ENCODE peak calls at places on chromosome 2, in ten cellular contexts. One of them, this sample, is unnamed.
A peak's percentile ranks its signal among the peaks of the same experiment; 100 is the strongest.

GRCh38 chr2:197255550-197255949 is 55.0 kb downstream of the ANKRD44 start:
- DNase-seq in astrocyte: peak; percentile 43
- DNase-seq in neural crest cell: peak; percentile 26
- DNase-seq in esophagus muscularis mucosa: peak; percentile 92
- DNase-seq in A549: no peak
- DNase-seq in psoas muscle: peak; percentile 74
- DNase-seq in glutamatergic neuron: peak; percentile 63
- DNase-seq in AG09309: no peak
- DNase-seq in cardiac fibroblast: peak; percentile 47
- DNase-seq in epithelial cell of proximal tubule: no peak
- DNase-seq in this sample: peak; percentile 40

GRCh38 chr2:120765911-120766757 is 30.5 kb downstream of the GLI2 start:
- DNase-seq in astrocyte: peak; percentile 94
- DNase-seq in neural crest cell: no peak
- DNase-seq in esophagus muscularis mucosa: peak; percentile 94
- DNase-seq in A549: peak; percentile 58
- DNase-seq in psoas muscle: peak; percentile 92
- DNase-seq in glutamatergic neuron: peak; percentile 31
- DNase-seq in AG09309: no peak
- DNase-seq in cardiac fibroblast: peak; percentile 97
- DNase-seq in epithelial cell of proximal tubule: no peak
- DNase-seq in this sample: peak; percentile 59

GRCh38 chr2:230866704-230867561 is 2.2 kb downstream of the ITM2C start:
- DNase-seq in astrocyte: no peak
- DNase-seq in neural crest cell: no peak
- DNase-seq in esophagus muscularis mucosa: no peak
- DNase-seq in A549: no peak
- DNase-seq in psoas muscle: peak; percentile 64
- DNase-seq in glutamatergic neuron: no peak
- DNase-seq in AG09309: no peak
- DNase-seq in cardiac fibroblast: peak; percentile 19
- DNase-seq in epithelial cell of proximal tubule: no peak
- DNase-seq in this sample: no peak

GRCh38 chr2:238761802-238762373 is 86.0 kb upstream of the TWIST2 start:
- DNase-seq in astrocyte: peak; percentile 20
- DNase-seq in neural crest cell: no peak
- DNase-seq in esophagus muscularis mucosa: peak; percentile 37
- DNase-seq in A549: no peak
- DNase-seq in psoas muscle: no peak
- DNase-seq in glutamatergic neuron: no peak
- DNase-seq in AG09309: no peak
- DNase-seq in cardiac fibroblast: peak; percentile 27
- DNase-seq in epithelial cell of proximal tubule: no peak
- DNase-seq in this sample: peak; percentile 62

GRCh38 chr2:221836091-221836490 is 264.0 kb upstream of the EPHA4 start:
- DNase-seq in astrocyte: peak; percentile 18
- DNase-seq in neural crest cell: no peak
- DNase-seq in esophagus muscularis mucosa: no peak
- DNase-seq in A549: no peak
- DNase-seq in psoas muscle: no peak
- DNase-seq in glutamatergic neuron: no peak
- DNase-seq in AG09309: no peak
- DNase-seq in cardiac fibroblast: no peak
- DNase-seq in epithelial cell of proximal tubule: no peak
- DNase-seq in this sample: no peak

GRCh38 chr2:26175191-26175715 is 2.4 kb downstream of the GAREM2 start:
- DNase-seq in astrocyte: no peak
- DNase-seq in neural crest cell: no peak
- DNase-seq in esophagus muscularis mucosa: no peak
- DNase-seq in A549: no peak
- DNase-seq in psoas muscle: no peak
- DNase-seq in glutamatergic neuron: peak; percentile 26
- DNase-seq in AG09309: no peak
- DNase-seq in cardiac fibroblast: no peak
- DNase-seq in epithelial cell of proximal tubule: no peak
- DNase-seq in this sample: no peak

GRCh38 chr2:138373993-138374408 is 127.6 kb upstream of the SPOPL start:
- DNase-seq in astrocyte: peak; percentile 29
- DNase-seq in neural crest cell: no peak
- DNase-seq in esophagus muscularis mucosa: no peak
- DNase-seq in A549: peak; percentile 49
- DNase-seq in psoas muscle: no peak
- DNase-seq in glutamatergic neuron: no peak
- DNase-seq in AG09309: peak; percentile 16
- DNase-seq in cardiac fibroblast: peak; percentile 73
- DNase-seq in epithelial cell of proximal tubule: no peak
- DNase-seq in this sample: peak; percentile 13

GRCh38 chr2:217650716-217651360 is 352.0 kb downstream of the TNS1 start:
- DNase-seq in astrocyte: peak; percentile 22
- DNase-seq in neural crest cell: peak; percentile 44
- DNase-seq in esophagus muscularis mucosa: no peak
- DNase-seq in A549: peak; percentile 76
- DNase-seq in psoas muscle: no peak
- DNase-seq in glutamatergic neuron: no peak
- DNase-seq in AG09309: peak; percentile 48
- DNase-seq in cardiac fibroblast: peak; percentile 78
- DNase-seq in epithelial cell of proximal tubule: peak; percentile 94
- DNase-seq in this sample: peak; percentile 53

GRCh38 chr2:62475172-62476011 is 30.6 kb downstream of the TMEM17 start:
- DNase-seq in astrocyte: no peak
- DNase-seq in neural crest cell: no peak
- DNase-seq in esophagus muscularis mucosa: peak; percentile 89
- DNase-seq in A549: no peak
- DNase-seq in psoas muscle: peak; percentile 51
- DNase-seq in glutamatergic neuron: no peak
- DNase-seq in AG09309: no peak
- DNase-seq in cardiac fibroblast: no peak
- DNase-seq in epithelial cell of proximal tubule: no peak
- DNase-seq in this sample: peak; percentile 24

GRCh38 chr2:181074457-181074856 is 94.1 kb downstream of the UBE2E3 start:
- DNase-seq in astrocyte: peak; percentile 26
- DNase-seq in neural crest cell: no peak
- DNase-seq in esophagus muscularis mucosa: no peak
- DNase-seq in A549: no peak
- DNase-seq in psoas muscle: no peak
- DNase-seq in glutamatergic neuron: no peak
- DNase-seq in AG09309: no peak
- DNase-seq in cardiac fibroblast: peak; percentile 55
- DNase-seq in epithelial cell of proximal tubule: no peak
- DNase-seq in this sample: no peak

GRCh38 chr2:112465373-112465772 is 16.6 kb upstream of the TTL start:
- DNase-seq in astrocyte: no peak
- DNase-seq in neural crest cell: no peak
- DNase-seq in esophagus muscularis mucosa: no peak
- DNase-seq in A549: peak; percentile 19
- DNase-seq in psoas muscle: no peak
- DNase-seq in glutamatergic neuron: no peak
- DNase-seq in AG09309: no peak
- DNase-seq in cardiac fibroblast: peak; percentile 43
- DNase-seq in epithelial cell of proximal tubule: no peak
- DNase-seq in this sample: no peak

GRCh38 chr2:1837022-1837421 is 92.7 kb upstream of the PXDN start:
- DNase-seq in astrocyte: no peak
- DNase-seq in neural crest cell: no peak
- DNase-seq in esophagus muscularis mucosa: no peak
- DNase-seq in A549: no peak
- DNase-seq in psoas muscle: no peak
- DNase-seq in glutamatergic neuron: no peak
- DNase-seq in AG09309: no peak
- DNase-seq in cardiac fibroblast: no peak
- DNase-seq in epithelial cell of proximal tubule: no peak
- DNase-seq in this sample: no peak

GRCh38 chr2:126970583-126970982 is 71.9 kb downstream of the TEX51 start:
- DNase-seq in astrocyte: no peak
- DNase-seq in neural crest cell: no peak
- DNase-seq in esophagus muscularis mucosa: no peak
- DNase-seq in A549: no peak
- DNase-seq in psoas muscle: no peak
- DNase-seq in glutamatergic neuron: no peak
- DNase-seq in AG09309: no peak
- DNase-seq in cardiac fibroblast: no peak
- DNase-seq in epithelial cell of proximal tubule: no peak
- DNase-seq in this sample: no peak

GRCh38 chr2:217551229-217551909 is 451.4 kb downstream of the TNS1 start:
- DNase-seq in astrocyte: peak; percentile 79
- DNase-seq in neural crest cell: no peak
- DNase-seq in esophagus muscularis mucosa: no peak
- DNase-seq in A549: peak; percentile 53
- DNase-seq in psoas muscle: no peak
- DNase-seq in glutamatergic neuron: no peak
- DNase-seq in AG09309: no peak
- DNase-seq in cardiac fibroblast: peak; percentile 5
- DNase-seq in epithelial cell of proximal tubule: peak; percentile 20
- DNase-seq in this sample: no peak

DNA sequence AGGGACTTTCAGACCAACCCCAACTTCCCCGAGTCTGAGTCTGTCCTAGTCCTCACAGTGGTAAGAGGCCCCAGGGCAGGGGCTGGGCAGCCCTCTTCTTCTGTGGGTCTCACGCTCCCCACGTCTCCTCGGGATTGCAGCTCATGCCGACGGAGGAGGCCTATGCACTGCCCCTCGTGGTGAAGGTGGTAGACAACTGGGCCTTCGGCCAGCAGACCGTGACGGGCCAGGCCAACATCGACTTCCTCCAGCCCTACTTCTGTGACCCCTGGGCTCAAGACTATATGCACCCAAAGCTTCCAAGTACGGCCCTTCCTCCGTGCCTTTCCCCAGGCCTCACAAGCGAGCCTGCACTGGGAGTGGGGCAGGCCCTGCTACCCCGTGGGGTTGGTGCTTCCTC is 44.3 kb downstream of the LMAN2L start:
- DNase-seq in astrocyte: no peak
- DNase-seq in neural crest cell: no peak
- DNase-seq in esophagus muscularis mucosa: no peak
- DNase-seq in A549: no peak
- DNase-seq in psoas muscle: no peak
- DNase-seq in glutamatergic neuron: no peak
- DNase-seq in AG09309: no peak
- DNase-seq in cardiac fibroblast: no peak
- DNase-seq in epithelial cell of proximal tubule: no peak
- DNase-seq in this sample: no peak
- TF ChIP-seq CTCF in astrocyte: no peak
- TF ChIP-seq CTCF in neural crest cell: no peak
- TF ChIP-seq CTCF in esophagus muscularis mucosa: no peak
- TF ChIP-seq CTCF in A549: no peak
- TF ChIP-seq CTCF in psoas muscle: no peak
- TF ChIP-seq CTCF in glutamatergic neuron: no peak
- TF ChIP-seq CTCF in AG09309: no peak
- TF ChIP-seq CTCF in cardiac fibroblast: no peak
- TF ChIP-seq CTCF in epithelial cell of proximal tubule: no peak
- TF ChIP-seq CTCF in this sample: no peak

GRCh38 chr2:30472326-30472725 is 25.3 kb downstream of the LCLAT1 start:
- DNase-seq in astrocyte: no peak
- DNase-seq in neural crest cell: no peak
- DNase-seq in esophagus muscularis mucosa: no peak
- DNase-seq in A549: no peak
- DNase-seq in psoas muscle: no peak
- DNase-seq in glutamatergic neuron: no peak
- DNase-seq in AG09309: no peak
- DNase-seq in cardiac fibroblast: no peak
- DNase-seq in epithelial cell of proximal tubule: no peak
- DNase-seq in this sample: no peak
- TF ChIP-seq CTCF in astrocyte: no peak
- TF ChIP-seq CTCF in neural crest cell: no peak
- TF ChIP-seq CTCF in esophagus muscularis mucosa: no peak
- TF ChIP-seq CTCF in A549: no peak
- TF ChIP-seq CTCF in psoas muscle: no peak
- TF ChIP-seq CTCF in glutamatergic neuron: no peak
- TF ChIP-seq CTCF in AG09309: no peak
- TF ChIP-seq CTCF in cardiac fibroblast: no peak
- TF ChIP-seq CTCF in epithelial cell of proximal tubule: no peak
- TF ChIP-seq CTCF in this sample: no peak

DNA sequence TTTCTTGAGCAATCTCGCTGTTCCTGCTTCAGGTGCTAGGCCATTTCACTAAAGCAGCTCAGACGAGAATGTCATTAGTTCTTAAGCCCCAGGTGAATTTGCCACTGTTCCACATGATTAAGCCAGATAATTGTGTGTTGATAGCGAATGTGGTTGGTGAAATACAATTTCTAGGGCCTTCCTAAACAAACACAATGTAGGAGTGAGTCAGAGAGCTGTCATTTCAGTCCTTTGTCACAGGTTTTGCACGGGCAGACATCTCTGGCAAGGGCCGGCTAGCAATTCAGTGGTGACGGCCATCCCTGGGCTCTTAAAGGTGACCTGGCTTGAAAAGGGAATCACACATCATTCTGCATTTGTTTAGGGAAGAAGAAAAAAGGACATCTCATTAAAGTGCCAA is 170.7 kb downstream of the TMEM182 start:
- DNase-seq in astrocyte: no peak
- DNase-seq in neural crest cell: no peak
- DNase-seq in esophagus muscularis mucosa: no peak
- DNase-seq in A549: no peak
- DNase-seq in psoas muscle: no peak
- DNase-seq in glutamatergic neuron: no peak
- DNase-seq in AG09309: no peak
- DNase-seq in cardiac fibroblast: no peak
- DNase-seq in epithelial cell of proximal tubule: no peak
- DNase-seq in this sample: no peak
- TF ChIP-seq CTCF in astrocyte: no peak
- TF ChIP-seq CTCF in neural crest cell: no peak
- TF ChIP-seq CTCF in esophagus muscularis mucosa: no peak
- TF ChIP-seq CTCF in A549: no peak
- TF ChIP-seq CTCF in psoas muscle: no peak
- TF ChIP-seq CTCF in glutamatergic neuron: no peak
- TF ChIP-seq CTCF in AG09309: no peak
- TF ChIP-seq CTCF in cardiac fibroblast: no peak
- TF ChIP-seq CTCF in epithelial cell of proximal tubule: no peak
- TF ChIP-seq CTCF in this sample: no peak

GRCh38 chr2:43361286-43361685 is 134.9 kb upstream of the ZFP36L2 start:
- DNase-seq in astrocyte: peak; percentile 41
- DNase-seq in neural crest cell: no peak
- DNase-seq in esophagus muscularis mucosa: no peak
- DNase-seq in A549: no peak
- DNase-seq in psoas muscle: no peak
- DNase-seq in glutamatergic neuron: no peak
- DNase-seq in AG09309: no peak
- DNase-seq in cardiac fibroblast: no peak
- DNase-seq in epithelial cell of proximal tubule: no peak
- DNase-seq in this sample: no peak

GRCh38 chr2:43356774-43357173 is 130.4 kb upstream of the ZFP36L2 start:
- DNase-seq in astrocyte: peak; percentile 71
- DNase-seq in neural crest cell: no peak
- DNase-seq in esophagus muscularis mucosa: no peak
- DNase-seq in A549: no peak
- DNase-seq in psoas muscle: no peak
- DNase-seq in glutamatergic neuron: no peak
- DNase-seq in AG09309: no peak
- DNase-seq in cardiac fibroblast: peak; percentile 38
- DNase-seq in epithelial cell of proximal tubule: no peak
- DNase-seq in this sample: no peak

GRCh38 chr2:43355399-43355798 is 129.0 kb upstream of the ZFP36L2 start:
- DNase-seq in astrocyte: no peak
- DNase-seq in neural crest cell: no peak
- DNase-seq in esophagus muscularis mucosa: no peak
- DNase-seq in A549: no peak
- DNase-seq in psoas muscle: no peak
- DNase-seq in glutamatergic neuron: no peak
- DNase-seq in AG09309: no peak
- DNase-seq in cardiac fibroblast: no peak
- DNase-seq in epithelial cell of proximal tubule: no peak
- DNase-seq in this sample: no peak

GRCh38 chr2:43360137-43360536 is 133.7 kb upstream of the ZFP36L2 start:
- DNase-seq in astrocyte: no peak
- DNase-seq in neural crest cell: no peak
- DNase-seq in esophagus muscularis mucosa: no peak
- DNase-seq in A549: no peak
- DNase-seq in psoas muscle: no peak
- DNase-seq in glutamatergic neuron: no peak
- DNase-seq in AG09309: no peak
- DNase-seq in cardiac fibroblast: no peak
- DNase-seq in epithelial cell of proximal tubule: no peak
- DNase-seq in this sample: no peak

GRCh38 chr2:43358688-43359201 is 132.3 kb upstream of the ZFP36L2 start:
- DNase-seq in astrocyte: no peak
- DNase-seq in neural crest cell: no peak
- DNase-seq in esophagus muscularis mucosa: no peak
- DNase-seq in A549: no peak
- DNase-seq in psoas muscle: no peak
- DNase-seq in glutamatergic neuron: no peak
- DNase-seq in AG09309: no peak
- DNase-seq in cardiac fibroblast: no peak
- DNase-seq in epithelial cell of proximal tubule: no peak
- DNase-seq in this sample: no peak
- TF ChIP-seq CTCF in astrocyte: no peak
- TF ChIP-seq CTCF in neural crest cell: no peak
- TF ChIP-seq CTCF in esophagus muscularis mucosa: no peak
- TF ChIP-seq CTCF in A549: no peak
- TF ChIP-seq CTCF in psoas muscle: no peak
- TF ChIP-seq CTCF in glutamatergic neuron: no peak
- TF ChIP-seq CTCF in AG09309: no peak
- TF ChIP-seq CTCF in cardiac fibroblast: no peak
- TF ChIP-seq CTCF in epithelial cell of proximal tubule: no peak
- TF ChIP-seq CTCF in this sample: no peak

This sample was measured in nephron progenitor cell.